ENCODE peak calls at places on chromosomes 4 and X, in four cellular contexts. I, J, C and L are unnamed samples.

GRCh38 chrX:129762448-129762847 is 17.3 kb upstream of the SASH3 start:
- DNase-seq in I (no peak), J (no peak), C (no peak), L (no peak)

GRCh38 chr4:55866973-55867574 is 13.6 kb downstream of the EXOC1 start:
- DNase-seq in I (no peak), C (no peak), J (peak), L (peak)

GRCh38 chr4:48812866-48813265 is 18.0 kb upstream of the OCIAD1 start:
- DNase-seq in C (no peak), I (no peak), J (no peak), L (no peak)

GRCh38 chr4:168645933-168646768 is 149.3 kb downstream of the PALLD start:
- DNase-seq in C (no peak), J (no peak), I (no peak), L (no peak)

GRCh38 chrX:9995855-9996339 is 28.7 kb downstream of the CLDN34 start:
- DNase-seq in C (peak), J (peak), I (peak), L (no peak)

GRCh38 chr4:169619518-169619957 is 840 bp upstream of the CLCN3 start:
- DNase-seq in I (no peak), C (no peak), J (peak), L (no peak)

GRCh38 chr4:140930556-140930955 is 174.4 kb upstream of the TBC1D9 start:
- DNase-seq in I (no peak), C (no peak), J (no peak), L (no peak)

GRCh38 chr4:168503652-168504362 is 7.0 kb downstream of the PALLD start:
- DNase-seq in I (no peak), C (no peak), J (no peak), L (no peak)

GRCh38 chr4:148651991-148652390 is 209.8 kb upstream of the NR3C2 start:
- DNase-seq in I (no peak), J (no peak), C (no peak), L (no peak)

GRCh38 chr4:30605616-30606015 is 114.6 kb upstream of the PCDH7 start:
- DNase-seq in I (no peak), J (no peak), C (no peak), L (no peak)

GRCh38 chr4:56656346-56656643 is 24.8 kb downstream of the HOPX start:
- DNase-seq in I (no peak), J (peak), C (no peak), L (no peak)

GRCh38 chrX:101617211-101618191 is at the start of gene ARMCX6:
- DNase-seq in J (peak), I (peak), C (peak), L (no peak)